ENCODE peak calls at places on chromosomes 7 and 10, in nine cellular contexts. U is fibroblast of lung, W is lower leg skin, Q is brain microvascular endothelial cell, T is astrocyte of the spinal cord, J is AG04449, X is prostate gland, I is sigmoid colon, H is GM06990. S is an unnamed sample.

GRCh38 chr10:102811346-102811745 is 25.9 kb downstream of the CYP17A1 start:
- DNase-seq in U (no peak), W (no peak), Q (no peak), T (no peak), J (no peak), X (no peak), I (no peak), H (no peak), S (no peak)

GRCh38 chr7:32061346-32061745 is 8.9 kb downstream of the PDE1C start:
- DNase-seq in U (no peak), W (no peak), Q (no peak), T (no peak), J (no peak), X (no peak), I (no peak), H (no peak), S (no peak)

GRCh38 chr10:88064608-88065383 is 201.4 kb downstream of the PTEN start:
- DNase-seq in U (peak; percentile 25), W (peak; percentile 89), Q (no peak), T (no peak), J (no peak), X (no peak), I (peak; percentile 89), H (peak; percentile 72), S (no peak)

GRCh38 chr10:91566142-91566541 is 66.7 kb downstream of the PPP1R3C start:
- DNase-seq in U (no peak), W (no peak), Q (no peak), T (no peak), J (no peak), X (no peak), I (no peak), H (no peak), S (peak; percentile 59)

GRCh38 chr7:39336457-39336856 is 229.7 kb upstream of the YAE1 start:
- DNase-seq in U (peak; percentile 58), W (no peak), Q (peak; percentile 56), T (no peak), J (no peak), X (no peak), I (no peak), H (no peak), S (no peak)

GRCh38 chr10:49632406-49633317 is 18.8 kb downstream of the CHAT start:
- DNase-seq in U (no peak), W (no peak), Q (no peak), T (no peak), J (no peak), X (no peak), I (peak; percentile 48), H (no peak), S (no peak)

GRCh38 chr7:115499966-115500365 is 530.6 kb downstream of the TFEC start:
- DNase-seq in U (peak; percentile 58), W (no peak), Q (peak; percentile 10), T (peak; percentile 15), J (no peak), X (no peak), I (no peak), H (no peak), S (no peak)

GRCh38 chr10:47054936-47055335 is 143.7 kb downstream of the PTPN20 start:
- DNase-seq in U (no peak), W (no peak), Q (no peak), T (no peak), J (no peak), X (no peak), I (no peak), H (no peak), S (peak; percentile 62)

GRCh38 chr10:88851706-88852105 is at the start of gene ANKRD22:
- DNase-seq in U (peak; percentile 57), W (peak; percentile 73), Q (peak; percentile 44), T (peak; percentile 50), J (no peak), X (peak; percentile 93), I (no peak), H (no peak), S (no peak)

GRCh38 chr10:101694056-101694673 is 805 bp downstream of the FBXW4 start:
- DNase-seq in U (peak; percentile 57), W (peak; percentile 37), Q (peak; percentile 40), T (peak; percentile 69), J (no peak), X (peak; percentile 60), I (peak; percentile 84), H (peak; percentile 88), S (peak; percentile 88)

GRCh38 chr7:8084772-8085171 is 116.2 kb downstream of the GLCCI1 start:
- DNase-seq in U (no peak), W (no peak), Q (no peak), T (no peak), J (no peak), X (no peak), I (no peak), H (no peak), S (no peak)

GRCh38 chr7:128259131-128260056 is 18.3 kb downstream of the LEP start:
- DNase-seq in U (peak; percentile 44), W (peak; percentile 33), Q (no peak), T (no peak), J (no peak), X (peak; percentile 58), I (no peak), H (no peak), S (no peak)

GRCh38 chr10:19638173-19638872 is 177.9 kb upstream of the PLXDC2 start:
- DNase-seq in U (peak; percentile 94), W (no peak), Q (peak; percentile 94), T (peak; percentile 90), J (peak; percentile 21), X (no peak), I (no peak), H (no peak), S (no peak)

GRCh38 chr7:26843696-26844095 is 20.7 kb downstream of the SKAP2 start:
- DNase-seq in U (peak; percentile 13), W (no peak), Q (no peak), T (peak; percentile 46), J (no peak), X (no peak), I (no peak), H (no peak), S (no peak)
- TF ChIP-seq CTCF in U (peak; percentile 40), W (no peak), Q (peak; percentile 14), T (peak; percentile 32), J (no peak), X (no peak), I (no peak), H (no peak), S (peak; percentile 13)

DNA sequence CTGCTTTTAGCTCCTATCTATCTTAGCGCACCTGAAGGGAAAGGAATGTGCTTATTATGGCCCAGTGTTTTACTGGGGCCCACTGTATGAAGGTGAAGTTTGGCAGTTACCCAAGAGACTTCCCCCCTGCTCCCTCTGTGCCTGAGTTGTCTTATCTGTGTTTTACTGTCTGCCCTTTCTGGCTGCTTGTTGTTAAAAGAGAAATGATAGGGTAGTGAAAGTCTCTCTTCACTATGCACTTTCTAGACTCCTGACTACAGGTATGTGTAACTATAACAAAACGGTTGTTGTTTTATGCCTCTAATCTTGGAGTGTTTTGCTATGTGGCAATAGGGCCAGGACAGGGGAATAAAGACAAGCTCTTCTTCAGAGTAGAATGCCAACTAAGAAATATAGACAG is 326.9 kb downstream of the KIF20B start:
- DNase-seq in U (no peak), W (no peak), Q (no peak), T (no peak), J (no peak), X (no peak), I (no peak), H (no peak), S (no peak)
- TF ChIP-seq CTCF in U (no peak), W (no peak), Q (no peak), T (no peak), J (no peak), X (no peak), I (no peak), H (no peak), S (no peak)

GRCh38 chr10:74058658-74059057 is 60.7 kb downstream of the VCL start:
- DNase-seq in U (no peak), W (no peak), Q (no peak), T (no peak), J (no peak), X (no peak), I (no peak), H (no peak), S (no peak)
- TF ChIP-seq CTCF in U (no peak), W (no peak), Q (no peak), T (no peak), J (no peak), X (no peak), I (no peak), H (peak; percentile 43), S (peak; percentile 17)

GRCh38 chr10:26445411-26446031 is 7.4 kb downstream of the APBB1IP start:
- DNase-seq in U (no peak), W (no peak), Q (no peak), T (no peak), J (no peak), X (no peak), I (no peak), H (no peak), S (no peak)
- TF ChIP-seq CTCF in U (no peak), W (no peak), Q (peak; percentile 21), T (no peak), J (no peak), X (no peak), I (no peak), H (no peak), S (no peak)

GRCh38 chr10:104286939-104287338 is 18.0 kb downstream of the GSTO2 start:
- DNase-seq in U (no peak), W (no peak), Q (no peak), T (no peak), J (no peak), X (no peak), I (no peak), H (no peak), S (no peak)

GRCh38 chr10:104288355-104288754 is 19.4 kb downstream of the GSTO2 start:
- DNase-seq in U (no peak), W (no peak), Q (no peak), T (no peak), J (no peak), X (peak; percentile 16), I (no peak), H (no peak), S (no peak)

GRCh38 chr10:104293781-104294321 is 24.9 kb downstream of the GSTO2 start:
- DNase-seq in U (no peak), W (no peak), Q (no peak), T (no peak), J (no peak), X (no peak), I (no peak), H (no peak), S (no peak)

GRCh38 chr10:104293021-104293420 is 24.0 kb downstream of the GSTO2 start:
- DNase-seq in U (peak; percentile 58), W (no peak), Q (peak; percentile 81), T (peak; percentile 57), J (no peak), X (no peak), I (no peak), H (no peak), S (no peak)

GRCh38 chr10:104291439-104291951 is 22.5 kb downstream of the GSTO2 start:
- DNase-seq in U (peak; percentile 75), W (peak; percentile 90), Q (peak; percentile 85), T (peak; percentile 84), J (no peak), X (peak; percentile 86), I (peak; percentile 95), H (peak; percentile 81), S (peak; percentile 95)
- TF ChIP-seq CTCF in U (peak; percentile 100), W (peak; percentile 79), Q (peak; percentile 100), T (peak; percentile 100), J (peak; percentile 100), X (peak; percentile 97), I (peak; percentile 98), H (peak; percentile 100), S (peak; percentile 100)

S was measured in osteocyte.